ENCODE peak calls at places on chromosomes 13 and 19, in seven cellular contexts. V, D, E, R, B, Y and X are unnamed samples.

GRCh38 chr13:27339299-27339698 is 68.7 kb downstream of the RASL11A start:
- DNase-seq in V (peak), D (no peak), E (peak), R (peak), B (peak), Y (peak), X (no peak)

GRCh38 chr13:74771964-74772363 is 637.8 kb upstream of the KLF12 start:
- DNase-seq in V (no peak), D (no peak), E (no peak), R (peak), B (no peak), Y (no peak), X (no peak)

GRCh38 chr13:40402931-40403412 is 263.5 kb downstream of the FOXO1 start:
- DNase-seq in V (no peak), D (no peak), E (peak), R (peak), B (no peak), Y (no peak), X (no peak)

GRCh38 chr19:15635016-15635805 is 5.5 kb upstream of the CYP4F3 start:
- DNase-seq in V (no peak), D (no peak), E (no peak), R (no peak), B (no peak), Y (no peak), X (no peak)

GRCh38 chr13:38348890-38349289 is 761 bp upstream of the UFM1 start:
- DNase-seq in V (peak), D (no peak), E (no peak), R (peak), B (no peak), Y (no peak), X (no peak)

GRCh38 chr19:50181121-50181520 is 18.0 kb upstream of the IZUMO2 start:
- DNase-seq in V (no peak), D (no peak), E (no peak), R (no peak), B (no peak), Y (no peak), X (no peak)

GRCh38 chr19:55679343-55680257 is 4.6 kb downstream of the EPN1 start:
- DNase-seq in V (no peak), D (no peak), E (no peak), R (peak), B (no peak), Y (no peak), X (no peak)

GRCh38 chr19:48514123-48514458 is 2.5 kb upstream of the LMTK3 start:
- DNase-seq in V (no peak), D (no peak), E (no peak), R (no peak), B (no peak), Y (no peak), X (no peak)

GRCh38 chr13:96216543-96216942 is 126.6 kb downstream of the HS6ST3 start:
- DNase-seq in V (no peak), D (no peak), E (peak), R (no peak), B (no peak), Y (no peak), X (no peak)

GRCh38 chr19:45247136-45247535 is 1.9 kb upstream of the EXOC3L2 start:
- DNase-seq in V (peak), D (no peak), E (no peak), R (no peak), B (no peak), Y (no peak), X (no peak)

GRCh38 chr13:44155422-44156293 is 218.0 kb upstream of the SERP2 start:
- DNase-seq in V (no peak), D (no peak), E (peak), R (peak), B (peak), Y (peak), X (peak)

GRCh38 chr13:43085545-43085944 is 62.2 kb downstream of the DNAJC15 start:
- DNase-seq in V (peak), D (no peak), E (peak), R (peak), B (no peak), Y (no peak), X (no peak)

GRCh38 chr13:107239213-107239612 is 671.3 kb upstream of the ARGLU1 start:
- DNase-seq in V (no peak), D (no peak), E (no peak), R (no peak), B (no peak), Y (no peak), X (no peak)

GRCh38 chr19:2607712-2608601 is 94.5 kb downstream of the GNG7 start:
- DNase-seq in V (peak), D (peak), E (no peak), R (no peak), B (no peak), Y (no peak), X (no peak)

GRCh38 chr13:93505104-93505952 is 278.7 kb downstream of the GPC6 start:
- DNase-seq in V (no peak), D (no peak), E (no peak), R (peak), B (no peak), Y (no peak), X (no peak)

GRCh38 chr19:58548859-58549663 is 5.2 kb downstream of the TRIM28 start:
- DNase-seq in V (no peak), D (no peak), E (no peak), R (no peak), B (no peak), Y (no peak), X (no peak)

GRCh38 chr13:79781829-79782540 is 301.0 kb downstream of the NDFIP2 start:
- DNase-seq in V (no peak), D (no peak), E (no peak), R (peak), B (no peak), Y (no peak), X (no peak)

GRCh38 chr13:74036373-74036772 is 97.8 kb downstream of the KLF12 start:
- DNase-seq in V (no peak), D (no peak), E (peak), R (no peak), B (no peak), Y (no peak), X (no peak)

GRCh38 chr19:8820234-8820633 is 11.9 kb downstream of the ZNF558 start:
- DNase-seq in V (no peak), D (no peak), E (no peak), R (no peak), B (no peak), Y (no peak), X (no peak)

GRCh38 chr19:8261347-8261746 is 46.8 kb downstream of the CD320 start:
- DNase-seq in V (peak), D (no peak), E (no peak), R (no peak), B (peak), Y (peak), X (no peak)

GRCh38 chr19:39765091-39766076 is 13.3 kb upstream of the LEUTX start:
- DNase-seq in V (peak), D (peak), E (peak), R (peak), B (peak), Y (no peak), X (no peak)

GRCh38 chr13:45191874-45192273 is 9.0 kb downstream of the KCTD4 start:
- DNase-seq in V (no peak), D (no peak), E (no peak), R (no peak), B (no peak), Y (no peak), X (no peak)

GRCh38 chr19:42528354-42529247 is at the start of gene CEACAM1:
- DNase-seq in V (no peak), D (peak), E (no peak), R (no peak), B (peak), Y (no peak), X (no peak)

GRCh38 chr19:51183629-51184028 is 41.3 kb upstream of the CD33 start:
- DNase-seq in V (no peak), D (no peak), E (no peak), R (no peak), B (no peak), Y (no peak), X (no peak)

GRCh38 chr13:110123041-110123809 is 183.7 kb downstream of the COL4A1 start:
- DNase-seq in V (no peak), D (no peak), E (no peak), R (no peak), B (no peak), Y (no peak), X (no peak)

GRCh38 chr19:39401549-39402416 is 4.9 kb upstream of the ZFP36 start:
- DNase-seq in V (peak), D (peak), E (no peak), R (peak), B (peak), Y (peak), X (no peak)

GRCh38 chr13:66831317-66831716 is 398.8 kb downstream of the PCDH9 start:
- DNase-seq in V (peak), D (no peak), E (no peak), R (no peak), B (no peak), Y (no peak), X (no peak)

GRCh38 chr13:84870190-84870589 is 929.0 kb downstream of the SLITRK6 start:
- DNase-seq in V (peak), D (no peak), E (peak), R (no peak), B (peak), Y (no peak), X (no peak)

GRCh38 chr13:70792121-70792520 is 683.9 kb upstream of the KLHL1 start:
- DNase-seq in V (no peak), D (no peak), E (peak), R (no peak), B (no peak), Y (no peak), X (no peak)

GRCh38 chr13:45434556-45435371 is 16.6 kb upstream of the SLC25A30 start:
- DNase-seq in V (no peak), D (no peak), E (no peak), R (no peak), B (no peak), Y (no peak), X (no peak)

GRCh38 chr13:68927387-68928026 is 1180.1 kb upstream of the ATXN8OS start:
- DNase-seq in V (peak), D (no peak), E (peak), R (no peak), B (peak), Y (no peak), X (no peak)

DNA sequence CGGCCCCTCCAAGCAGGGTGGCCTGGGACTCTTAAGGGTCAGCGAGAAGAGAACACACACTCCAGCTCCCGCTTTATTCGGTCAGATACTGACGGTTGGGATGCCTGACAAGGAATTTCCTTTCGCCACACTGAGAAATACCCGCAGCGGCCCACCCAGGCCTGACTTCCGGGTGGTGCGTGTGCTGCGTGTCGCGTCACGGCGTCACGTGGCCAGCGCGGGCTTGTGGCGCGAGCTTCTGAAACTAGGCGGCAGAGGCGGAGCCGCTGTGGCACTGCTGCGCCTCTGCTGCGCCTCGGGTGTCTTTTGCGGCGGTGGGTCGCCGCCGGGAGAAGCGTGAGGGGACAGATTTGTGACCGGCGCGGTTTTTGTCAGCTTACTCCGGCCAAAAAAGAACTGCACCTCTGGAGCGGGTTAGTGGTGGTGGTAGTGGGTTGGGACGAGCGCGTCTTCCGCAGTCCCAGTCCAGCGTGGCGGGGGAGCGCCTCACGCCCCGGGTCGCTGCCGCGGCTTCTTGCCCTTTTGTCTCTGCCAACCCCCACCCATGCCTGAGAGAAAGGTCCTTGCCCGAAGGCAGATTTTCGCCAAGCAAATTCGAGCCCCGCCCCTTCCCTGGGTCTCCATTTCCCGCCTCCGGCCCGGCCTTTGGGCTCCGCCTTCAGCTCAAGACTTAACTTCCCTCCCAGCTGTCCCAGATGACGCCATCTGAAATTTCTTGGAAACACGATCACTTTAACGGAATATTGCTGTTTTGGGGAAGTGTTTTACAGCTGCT is at the start of the genes BRCA2 and ZAR1L:
- DNase-seq in V (peak), D (peak), E (peak), R (peak), B (peak), Y (peak), X (peak)
- H3K4me3 ChIP-seq in V (peak), D (peak), E (peak), R (peak), B (peak), Y (peak), X (peak)

DNA sequence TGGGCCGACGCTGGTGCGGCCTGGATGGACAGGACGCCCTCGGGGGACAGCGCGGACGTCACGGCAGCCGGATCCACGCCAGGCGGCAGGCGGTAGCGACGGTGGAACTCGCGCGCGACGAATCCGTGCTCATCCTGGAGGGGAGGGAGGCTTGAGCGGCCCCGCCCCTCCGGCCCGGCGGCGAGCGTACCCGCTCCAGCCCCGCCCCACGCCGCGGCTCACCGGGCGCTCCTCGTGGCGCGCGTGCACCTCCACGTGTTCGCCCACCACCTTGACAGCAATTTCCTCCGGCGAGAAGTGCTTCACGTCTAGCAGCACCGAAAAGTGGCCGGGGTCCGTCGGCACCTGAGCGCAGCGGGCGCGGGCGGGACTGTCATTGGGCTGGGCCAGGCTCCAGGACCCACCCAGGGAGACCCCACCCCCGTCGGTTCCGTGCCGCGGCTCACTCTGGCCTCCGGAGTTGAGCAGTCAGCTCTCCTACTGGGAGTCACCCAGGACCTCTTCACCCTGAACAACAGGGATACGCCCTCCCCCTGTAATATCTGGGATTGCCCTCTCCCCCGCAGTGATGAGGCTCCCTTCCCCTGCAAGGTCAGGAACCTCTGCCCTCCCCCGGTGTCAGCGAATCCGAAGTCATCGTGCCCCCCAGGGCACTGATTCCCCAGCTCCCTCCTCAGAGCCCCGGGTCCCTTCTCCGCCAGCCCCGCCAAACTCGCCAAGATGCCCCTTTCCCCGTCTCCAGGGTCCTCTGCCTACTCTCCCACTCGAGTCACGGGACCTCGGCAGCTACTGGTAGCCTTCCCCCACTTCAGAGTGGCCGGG is 1.1 kb downstream of the HSPB6 start:
- DNase-seq in V (no peak), D (peak), E (peak), R (peak), B (peak), Y (peak), X (peak)
- H3K27ac ChIP-seq in V (no peak), D (no peak), E (no peak), R (peak), B (peak), Y (peak), X (peak)

DNA sequence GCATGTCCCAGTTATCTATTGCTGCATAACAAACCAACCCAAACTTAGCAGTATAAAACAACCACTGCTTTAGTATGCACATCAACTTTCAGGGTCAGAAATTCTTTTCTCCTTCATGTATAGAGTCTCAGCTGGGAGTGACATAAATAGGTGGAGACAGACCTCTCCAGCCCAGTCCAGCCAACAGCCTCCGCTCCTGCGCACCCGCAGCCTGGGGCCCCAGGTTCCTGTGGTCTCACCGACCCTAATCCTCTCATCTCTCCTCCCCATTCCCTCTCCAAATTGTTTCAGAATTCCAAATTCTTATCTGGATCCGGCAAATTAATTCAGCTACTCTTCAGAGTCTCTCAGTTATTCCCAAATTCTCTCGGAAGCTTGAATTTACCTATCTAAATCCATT is 522 bp upstream of the ATP12A start:
- DNase-seq in V (no peak), D (no peak), E (no peak), R (no peak), B (no peak), Y (no peak), X (no peak)
- H3K4me3 ChIP-seq in V (no peak), D (peak), E (peak), R (no peak), B (no peak), Y (no peak), X (peak)

GRCh38 chr19:952680-953500 is 27.1 kb downstream of the ARID3A start:
- DNase-seq in V (no peak), D (no peak), E (peak), R (no peak), B (peak), Y (no peak), X (no peak)
- H3K27ac ChIP-seq in V (no peak), D (peak), E (peak), R (peak), B (peak), Y (no peak), X (no peak)

DNA sequence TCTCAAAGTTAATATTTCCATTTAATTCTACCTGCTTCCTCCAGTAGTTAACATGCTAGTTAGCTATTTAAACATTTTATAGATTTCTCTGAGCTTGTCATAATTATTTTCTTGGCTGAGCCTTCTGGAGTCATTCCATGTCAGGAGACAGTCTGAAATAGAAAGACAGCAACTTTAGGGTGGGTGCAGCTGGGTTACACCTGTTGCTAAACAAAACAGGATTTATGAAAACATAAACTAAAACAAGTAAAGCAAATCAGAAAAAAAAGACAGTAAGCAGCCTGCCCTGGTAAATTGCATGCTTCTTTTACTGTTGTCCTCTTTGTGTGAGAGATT is 330.0 kb downstream of the DLEU7 start:
- DNase-seq in V (peak), D (no peak), E (no peak), R (no peak), B (no peak), Y (no peak), X (no peak)
- H3K4me3 ChIP-seq in V (peak), D (no peak), E (no peak), R (no peak), B (no peak), Y (no peak), X (no peak)

GRCh38 chr19:14375582-14376291 is 5.5 kb upstream of the ADGRE5 start:
- DNase-seq in V (no peak), D (no peak), E (peak), R (peak), B (no peak), Y (peak), X (peak)
- H3K27ac ChIP-seq in V (no peak), D (peak), E (no peak), R (no peak), B (no peak), Y (peak), X (peak)